ENCODE peak calls at places on chromosomes 16 and 17, in eight cellular contexts. M is endodermal cell, V is GM23248, U is mammary epithelial cell, I is hepatocyte, N is skeletal muscle cell, F is H7, B is adipocyte. E is an unnamed sample.
A peak's percentile ranks its signal among the peaks of the same experiment; 100 is the strongest.

GRCh38 chr17:47275245-47275984 is 21.8 kb downstream of the ITGB3 start:
- DNase-seq in U (peak; percentile 96), V (peak; percentile 91), N (peak; percentile 76), I (peak; percentile 88), M (peak; percentile 91), F (peak; percentile 73), B (peak; percentile 94), E (no peak)

GRCh38 chr16:63614421-63614820 is 1507.4 kb downstream of the CDH11 start:
- DNase-seq in N (no peak), U (no peak), V (no peak), M (no peak), F (no peak), B (peak; percentile 19), I (no peak), E (no peak)

GRCh38 chr16:73161977-73162376 is 114.0 kb upstream of the ZFHX3 start:
- DNase-seq in U (no peak), M (no peak), F (no peak), I (peak; percentile 32), N (no peak), V (no peak), B (no peak), E (no peak)

GRCh38 chr17:69326302-69327059 is 452 bp downstream of the ABCA5 start:
- DNase-seq in N (no peak), I (peak; percentile 42), F (no peak), B (peak; percentile 68), M (no peak), V (peak; percentile 65), U (peak; percentile 76), E (peak; percentile 19)

GRCh38 chr16:84495506-84495905 is 9.0 kb downstream of the MEAK7 start:
- DNase-seq in N (no peak), B (no peak), I (no peak), U (no peak), F (no peak), M (peak; percentile 10), V (no peak), E (no peak)

GRCh38 chr16:75337430-75337829 is 86.0 kb upstream of the BCAR1 start:
- DNase-seq in M (no peak), N (no peak), I (no peak), B (no peak), U (no peak), F (no peak), V (no peak), E (no peak)

GRCh38 chr16:88456356-88457292 is 3.5 kb downstream of the ZFPM1 start:
- DNase-seq in N (no peak), F (no peak), U (peak; percentile 14), M (no peak), B (no peak), I (no peak), V (no peak), E (no peak)

GRCh38 chr17:1179635-1180433 is at the start of gene ABR:
- DNase-seq in F (peak; percentile 96), I (peak; percentile 68), M (peak; percentile 91), V (peak; percentile 68), B (peak; percentile 84), N (no peak), U (peak; percentile 25), E (no peak)

GRCh38 chr16:35724551-35724950 is 2265.1 kb downstream of the TP53TG3F start:
- DNase-seq in I (no peak), V (no peak), M (no peak), N (no peak), U (no peak), F (no peak), B (no peak), E (no peak)

GRCh38 chr16:89925596-89926079 is 2.5 kb downstream of the TUBB3 start:
- DNase-seq in I (no peak), V (no peak), U (no peak), B (no peak), F (peak; percentile 77), N (no peak), M (no peak), E (no peak)
- H3K4me3 ChIP-seq in I (peak overlapping the region; percentile 34), V (peak overlapping the region; percentile 89), U (peak overlapping the region; percentile 47), B (peak overlapping the region; percentile 79), F (peak overlapping the region; percentile 53), N (peak overlapping the region; percentile 91), M (peak overlapping the region; percentile 84), E (peak overlapping the region; percentile 93)

GRCh38 chr16:1775006-1775845 is 2.3 kb upstream of the MRPS34 start:
- DNase-seq in B (no peak), M (no peak), F (no peak), I (no peak), N (no peak), V (no peak), U (no peak), E (no peak)
- H3K4me3 ChIP-seq in B (no peak overlapping the region), M (peak overlapping the region; percentile 90), F (no peak overlapping the region), I (no peak overlapping the region), N (no peak overlapping the region), V (no peak overlapping the region), U (no peak overlapping the region), E (no peak overlapping the region)

GRCh38 chr17:36591434-36592315 is at the start of gene DHRS11:
- DNase-seq in N (no peak), I (peak; percentile 92), M (peak; percentile 98), F (peak; percentile 99), B (peak; percentile 91), V (peak; percentile 90), U (peak; percentile 74), E (no peak)

GRCh38 chr17:36592316-36592710 is 634 bp downstream of the DHRS11 start:
- DNase-seq in B (peak; percentile 37), I (peak; percentile 64), N (no peak), M (peak; percentile 88), F (peak; percentile 87), V (peak; percentile 62), U (no peak), E (no peak)

GRCh38 chr17:36594626-36595401 is 3.1 kb downstream of the DHRS11 start:
- DNase-seq in U (no peak), V (no peak), F (no peak), I (no peak), B (no peak), N (no peak), M (no peak), E (no peak)

GRCh38 chr17:36593651-36594316 is 2.1 kb downstream of the DHRS11 start:
- DNase-seq in N (no peak), F (no peak), M (no peak), V (no peak), B (no peak), U (no peak), I (peak; percentile 34), E (no peak)

GRCh38 chr17:36592711-36593321 is 1.1 kb downstream of the DHRS11 start:
- DNase-seq in F (peak; percentile 47), M (no peak), I (peak; percentile 79), U (no peak), N (no peak), V (no peak), B (no peak), E (no peak)
- H3K4me3 ChIP-seq in F (peak overlapping the region; percentile 79), M (peak overlapping the region; percentile 88), I (peak overlapping the region; percentile 89), U (peak overlapping the region; percentile 84), N (peak overlapping the region; percentile 71), V (peak overlapping the region; percentile 80), B (peak overlapping the region; percentile 84), E (peak overlapping the region; percentile 68)

GRCh38 chr17:76138896-76139248 is 2.2 kb downstream of the FOXJ1 start:
- DNase-seq in B (no peak), M (peak; percentile 73), I (no peak), V (no peak), F (peak; percentile 57), N (no peak), U (no peak), E (no peak)
- H3K4me3 ChIP-seq in B (no peak overlapping the region), M (peak overlapping the region; percentile 70), I (no peak overlapping the region), V (no peak overlapping the region), F (peak overlapping the region; percentile 2), N (no peak overlapping the region), U (no peak overlapping the region), E (peak overlapping the region; percentile 30)

GRCh38 chr17:43356450-43356849 is 42.3 kb upstream of the ARL4D start:
- DNase-seq in U (no peak), N (no peak), I (no peak), V (no peak), F (no peak), M (no peak), B (no peak), E (no peak)

GRCh38 chr17:43360376-43360738 is 38.4 kb upstream of the ARL4D start:
- DNase-seq in B (peak; percentile 80), U (no peak), N (peak; percentile 79), V (no peak), I (peak; percentile 73), F (peak; percentile 22), M (no peak), E (peak; percentile 47)

GRCh38 chr17:43360739-43361498 is 37.9 kb upstream of the ARL4D start:
- DNase-seq in V (no peak), U (peak; percentile 100), B (peak; percentile 90), M (peak; percentile 98), F (peak; percentile 80), I (peak; percentile 96), N (peak; percentile 100), E (peak; percentile 100)

GRCh38 chr17:43356999-43357398 is 41.8 kb upstream of the ARL4D start:
- DNase-seq in I (no peak), U (peak; percentile 96), V (peak; percentile 93), M (no peak), N (peak; percentile 76), F (no peak), B (peak; percentile 95), E (no peak)

DNA sequence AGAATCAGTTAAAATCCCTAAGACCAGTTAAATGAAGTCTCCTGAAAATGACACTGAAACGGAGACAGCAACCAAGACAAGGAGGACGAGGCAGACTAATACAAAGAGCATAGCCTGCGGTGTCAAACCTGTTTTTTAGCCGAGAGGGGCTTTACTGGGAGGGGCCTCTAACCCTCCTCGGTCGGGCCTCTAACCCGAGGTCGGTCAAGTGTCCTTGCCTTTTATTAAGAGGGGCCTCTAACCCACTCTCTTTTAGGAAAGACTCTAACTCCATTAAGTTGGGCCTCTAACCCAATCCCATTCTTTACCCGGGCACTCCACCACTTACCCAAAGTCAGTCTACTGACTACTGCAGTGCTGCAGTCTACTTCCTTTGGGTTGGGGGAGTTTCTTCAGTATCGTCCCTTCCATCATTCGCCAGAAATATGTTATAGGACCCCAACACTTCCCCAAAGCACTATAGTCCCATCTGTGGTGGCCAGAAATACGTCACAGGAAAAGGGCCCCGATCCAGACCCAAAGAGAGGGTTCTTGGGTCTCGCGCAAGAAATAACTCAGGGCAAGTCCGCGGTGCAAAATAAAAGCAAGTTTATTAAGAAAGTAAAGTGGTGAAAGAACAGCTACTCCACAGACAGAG is 39.2 kb upstream of the ARL4D start:
- DNase-seq in F (no peak), N (no peak), U (no peak), V (no peak), B (no peak), M (peak; percentile 58), I (no peak), E (no peak)
- H3K4me3 ChIP-seq in F (peak overlapping the region; percentile 54), N (peak overlapping the region; percentile 43), U (peak overlapping the region; percentile 50), V (no peak overlapping the region), B (peak overlapping the region; percentile 84), M (peak overlapping the region; percentile 78), I (peak overlapping the region; percentile 16), E (peak overlapping the region; percentile 71)

DNA sequence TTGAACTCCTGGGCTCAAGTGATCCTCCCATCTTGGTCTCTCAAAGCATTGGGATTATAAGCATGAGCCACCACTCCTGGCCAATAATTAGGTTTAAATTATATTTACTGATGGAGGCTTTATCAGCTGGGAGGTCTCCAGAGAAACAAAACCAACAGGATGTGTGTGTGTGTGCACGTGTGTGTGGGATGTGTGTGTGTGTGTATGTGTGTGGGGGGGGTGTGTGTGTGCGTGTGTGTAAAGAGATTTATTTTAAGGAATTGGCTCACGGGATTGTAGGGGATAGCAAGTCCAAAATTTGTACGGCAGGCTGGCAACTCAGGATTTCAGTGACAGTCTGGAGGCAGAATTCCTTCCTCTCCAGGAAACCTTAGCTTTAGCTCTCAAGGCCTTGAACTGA is 4.6 kb downstream of the MMP25 start:
- DNase-seq in V (no peak), B (no peak), U (no peak), N (no peak), F (no peak), M (no peak), I (no peak), E (no peak)
- H3K4me3 ChIP-seq in V (no peak overlapping the region), B (no peak overlapping the region), U (no peak overlapping the region), N (no peak overlapping the region), F (no peak overlapping the region), M (no peak overlapping the region), I (no peak overlapping the region), E (no peak overlapping the region)